ENCODE peak calls at places on chromosomes 7 and 10, in seven cellular contexts. I is ELF-1, O is astrocyte of the hippocampus, B is IMR-90, C is LoVo, E is endodermal cell, N is brain microvascular endothelial cell. L is an unnamed sample.

GRCh38 chr7:13037216-13037615 is 349.8 kb downstream of the ARL4A start:
- DNase-seq in N (no peak), C (no peak), I (no peak), B (peak), E (no peak), O (no peak), L (no peak)

GRCh38 chr10:102770108-102770482 is 26.3 kb downstream of the WBP1L start:
- DNase-seq in I (peak), O (no peak), B (no peak), E (no peak), N (no peak), C (no peak), L (no peak)

GRCh38 chr7:146053492-146053891 is 63.1 kb upstream of the CNTNAP2 start:
- DNase-seq in O (no peak), E (no peak), C (no peak), B (no peak), N (peak), I (no peak), L (no peak)

GRCh38 chr7:123594813-123595241 is 6.8 kb upstream of the ASB15 start:
- DNase-seq in I (peak), E (peak), N (peak), O (peak), B (no peak), C (no peak), L (no peak)

GRCh38 chr7:98215561-98216495 is 4.6 kb downstream of the BHLHA15 start:
- DNase-seq in C (no peak), E (no peak), O (no peak), N (no peak), I (no peak), B (no peak), L (no peak)

GRCh38 chr10:10892290-10892875 is 125.3 kb upstream of the CELF2 start:
- DNase-seq in O (peak), C (no peak), I (no peak), N (no peak), E (no peak), B (no peak), L (no peak)

GRCh38 chr7:154744226-154744860 is 258.6 kb downstream of the PAXIP1 start:
- DNase-seq in I (peak), N (no peak), E (peak), C (peak), O (peak), B (no peak), L (peak)

GRCh38 chr7:35670856-35671569 is 23.9 kb downstream of the HERPUD2 start:
- DNase-seq in C (no peak), O (no peak), E (no peak), N (no peak), B (no peak), I (peak), L (no peak)

GRCh38 chr7:12434012-12434642 is 30.5 kb upstream of the VWDE start:
- DNase-seq in O (no peak), E (no peak), I (no peak), N (no peak), B (no peak), C (no peak), L (no peak)

GRCh38 chr7:5005066-5005465 is 40.6 kb upstream of the RBAK start:
- DNase-seq in I (no peak), C (no peak), B (no peak), O (no peak), E (no peak), N (no peak), L (no peak)

GRCh38 chr10:72830625-72831024 is 62.9 kb upstream of the OIT3 start:
- DNase-seq in E (no peak), B (no peak), N (no peak), O (no peak), C (no peak), I (no peak), L (no peak)

GRCh38 chr7:137919987-137920386 is 73.2 kb upstream of the DGKI start:
- DNase-seq in N (no peak), C (no peak), B (no peak), I (peak), E (no peak), O (no peak), L (no peak)

GRCh38 chr7:133265821-133266220 is 12.9 kb downstream of the EXOC4 start:
- DNase-seq in C (no peak), E (no peak), B (peak), N (peak), I (no peak), O (no peak), L (no peak)

GRCh38 chr10:125982256-125982948 is 86.0 kb downstream of the FANK1 start:
- DNase-seq in N (peak), I (peak), O (peak), C (peak), E (peak), B (peak), L (no peak)

GRCh38 chr7:149719912-149720335 is 53.5 kb downstream of the ZNF467 start:
- DNase-seq in N (no peak), O (no peak), C (no peak), I (peak), B (no peak), E (peak), L (no peak)